ENCODE peak calls at places on chromosomes 11 and 22, in seven cellular contexts. One of them, this sample, is unnamed.

GRCh38 chr11:12430351-12430750 is 53.0 kb downstream of the PARVA start:
- DNase-seq in AG20443: no peak
- DNase-seq in dermis microvascular lymphatic vessel endothelial cell: no peak
- DNase-seq in CD4-positive, CD25-positive, alpha-beta regulatory T cell: no peak
- DNase-seq in aorta: no peak
- DNase-seq in astrocyte: peak; percentile 75
- DNase-seq in BE2C: no peak
- DNase-seq in this sample: no peak

GRCh38 chr11:78365381-78365792 is 52.2 kb downstream of the GAB2 start:
- DNase-seq in aorta: no peak
- DNase-seq in BE2C: no peak
- DNase-seq in AG20443: peak; percentile 66
- DNase-seq in dermis microvascular lymphatic vessel endothelial cell: no peak
- DNase-seq in astrocyte: peak; percentile 87
- DNase-seq in CD4-positive, CD25-positive, alpha-beta regulatory T cell: no peak
- DNase-seq in this sample: no peak

GRCh38 chr11:87369888-87370287 is 332.2 kb downstream of the TMEM135 start:
- DNase-seq in AG20443: no peak
- DNase-seq in BE2C: no peak
- DNase-seq in aorta: no peak
- DNase-seq in CD4-positive, CD25-positive, alpha-beta regulatory T cell: no peak
- DNase-seq in dermis microvascular lymphatic vessel endothelial cell: no peak
- DNase-seq in astrocyte: no peak
- DNase-seq in this sample: no peak

GRCh38 chr22:49709464-49709863 is 118.2 kb downstream of the BRD1 start:
- DNase-seq in dermis microvascular lymphatic vessel endothelial cell: no peak
- DNase-seq in AG20443: no peak
- DNase-seq in BE2C: no peak
- DNase-seq in aorta: no peak
- DNase-seq in CD4-positive, CD25-positive, alpha-beta regulatory T cell: no peak
- DNase-seq in astrocyte: no peak
- DNase-seq in this sample: peak; percentile 6

GRCh38 chr22:19641983-19642451 is 72.3 kb upstream of the SEPTIN5 start:
- DNase-seq in dermis microvascular lymphatic vessel endothelial cell: no peak
- DNase-seq in AG20443: no peak
- DNase-seq in aorta: no peak
- DNase-seq in CD4-positive, CD25-positive, alpha-beta regulatory T cell: no peak
- DNase-seq in astrocyte: no peak
- DNase-seq in BE2C: no peak
- DNase-seq in this sample: no peak

GRCh38 chr11:72740060-72740424 is 12.2 kb downstream of the ARAP1 start:
- DNase-seq in astrocyte: no peak
- DNase-seq in AG20443: no peak
- DNase-seq in CD4-positive, CD25-positive, alpha-beta regulatory T cell: peak; percentile 24
- DNase-seq in dermis microvascular lymphatic vessel endothelial cell: no peak
- DNase-seq in aorta: no peak
- DNase-seq in BE2C: no peak
- DNase-seq in this sample: peak; percentile 77

GRCh38 chr22:46136539-46137217 is 13.6 kb upstream of the PPARA start:
- DNase-seq in astrocyte: no peak
- DNase-seq in BE2C: no peak
- DNase-seq in dermis microvascular lymphatic vessel endothelial cell: no peak
- DNase-seq in CD4-positive, CD25-positive, alpha-beta regulatory T cell: no peak
- DNase-seq in AG20443: no peak
- DNase-seq in aorta: peak; percentile 37
- DNase-seq in this sample: peak; percentile 71

GRCh38 chr11:74749965-74750296 is 1.3 kb downstream of the RNF169 start:
- DNase-seq in CD4-positive, CD25-positive, alpha-beta regulatory T cell: peak; percentile 19
- DNase-seq in astrocyte: no peak
- DNase-seq in dermis microvascular lymphatic vessel endothelial cell: no peak
- DNase-seq in aorta: no peak
- DNase-seq in AG20443: no peak
- DNase-seq in BE2C: no peak
- DNase-seq in this sample: no peak

GRCh38 chr22:49894321-49895072 is 23.7 kb downstream of the ALG12 start:
- DNase-seq in AG20443: no peak
- DNase-seq in dermis microvascular lymphatic vessel endothelial cell: no peak
- DNase-seq in CD4-positive, CD25-positive, alpha-beta regulatory T cell: no peak
- DNase-seq in astrocyte: no peak
- DNase-seq in BE2C: no peak
- DNase-seq in aorta: no peak
- DNase-seq in this sample: peak; percentile 46

GRCh38 chr22:50292643-50293440 is 14.6 kb downstream of the PLXNB2 start:
- DNase-seq in astrocyte: no peak
- DNase-seq in AG20443: no peak
- DNase-seq in BE2C: no peak
- DNase-seq in CD4-positive, CD25-positive, alpha-beta regulatory T cell: peak; percentile 56
- DNase-seq in aorta: no peak
- DNase-seq in dermis microvascular lymphatic vessel endothelial cell: no peak
- DNase-seq in this sample: no peak

GRCh38 chr22:24156146-24156914 is 25.0 kb upstream of the SUSD2 start:
- DNase-seq in BE2C: peak; percentile 66
- DNase-seq in CD4-positive, CD25-positive, alpha-beta regulatory T cell: peak; percentile 78
- DNase-seq in astrocyte: peak; percentile 33
- DNase-seq in AG20443: peak; percentile 73
- DNase-seq in aorta: peak; percentile 70
- DNase-seq in dermis microvascular lymphatic vessel endothelial cell: no peak
- DNase-seq in this sample: peak; percentile 94